ENCODE peak calls at places on chromosome 6, in nine cellular contexts. H is sigmoid colon, W is A549, B is esophagus muscularis mucosa, I is H1, M is ovary, F is suprapubic skin, Q is K562, S is stomach. J is an unnamed sample.

GRCh38 chr6:149473080-149474052 is 11.4 kb downstream of the ZC3H12D start:
- DNase-seq in H (no peak), W (peak), B (no peak), I (no peak), M (no peak), F (no peak), Q (no peak), S (peak), J (no peak)

GRCh38 chr6:44001318-44001868 is 125.9 kb downstream of the MRPL14 start:
- DNase-seq in H (no peak), W (peak), B (no peak), I (peak), M (no peak), F (peak), Q (peak), S (no peak), J (no peak)

GRCh38 chr6:169723200-169723909 is 945 bp downstream of the PHF10 start:
- DNase-seq in H (peak), W (peak), B (peak), I (no peak), M (peak), F (peak), Q (peak), S (peak), J (peak)

GRCh38 chr6:3306848-3307247 is 48.1 kb downstream of the PSMG4 start:
- DNase-seq in H (peak), W (no peak), B (no peak), I (no peak), M (no peak), F (no peak), Q (no peak), S (no peak), J (no peak)

GRCh38 chr6:2734517-2735076 is 16.1 kb downstream of the MYLK4 start:
- DNase-seq in H (no peak), W (no peak), B (no peak), I (no peak), M (no peak), F (no peak), Q (no peak), S (no peak), J (no peak)

GRCh38 chr6:56022678-56023077 is 147.3 kb upstream of the BMP5 start:
- DNase-seq in H (no peak), W (no peak), B (no peak), I (no peak), M (no peak), F (no peak), Q (no peak), S (no peak), J (no peak)

GRCh38 chr6:162178666-162179065 is 548.9 kb downstream of the PRKN start:
- DNase-seq in H (no peak), W (no peak), B (no peak), I (no peak), M (no peak), F (no peak), Q (no peak), S (no peak), J (no peak)

GRCh38 chr6:25050356-25050755 is 114.6 kb upstream of the RIPOR2 start:
- DNase-seq in H (no peak), W (no peak), B (no peak), I (no peak), M (no peak), F (no peak), Q (no peak), S (no peak), J (no peak)

GRCh38 chr6:90294989-90295853 is 1.4 kb downstream of the BACH2 start:
- DNase-seq in H (peak), W (peak), B (no peak), I (no peak), M (peak), F (peak), Q (peak), S (peak), J (no peak)

GRCh38 chr6:52227495-52227894 is 16.8 kb downstream of the IL17F start:
- DNase-seq in H (no peak), W (no peak), B (no peak), I (no peak), M (no peak), F (no peak), Q (no peak), S (no peak), J (no peak)

GRCh38 chr6:111591901-111592461 is 13.7 kb downstream of the TRAF3IP2 start:
- DNase-seq in H (no peak), W (no peak), B (no peak), I (no peak), M (no peak), F (no peak), Q (no peak), S (no peak), J (no peak)

DNA sequence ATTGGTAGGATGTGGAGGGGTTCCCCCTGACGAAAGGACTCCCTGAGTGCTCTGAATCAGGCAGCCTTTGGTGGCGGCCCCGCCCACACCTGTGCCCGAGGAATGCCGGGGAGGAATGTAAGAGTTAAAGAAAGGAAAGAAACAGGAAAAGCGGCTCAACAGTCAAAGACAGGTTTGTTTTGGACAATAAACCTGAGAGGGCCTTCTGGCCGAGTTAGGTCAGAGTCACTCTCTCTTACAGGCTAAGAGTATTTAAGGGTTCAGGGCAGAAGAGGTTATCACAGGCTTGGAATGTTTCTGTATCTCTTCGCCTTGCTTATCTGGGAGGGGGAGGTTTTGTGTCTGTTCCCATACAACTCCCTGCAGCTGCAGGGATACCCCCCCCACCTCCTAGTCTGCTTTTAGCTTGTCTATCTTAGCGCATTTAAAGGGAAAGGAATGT is 32.9 kb downstream of the DYNLT1 start:
- DNase-seq in H (no peak), W (no peak), B (no peak), I (peak), M (no peak), F (no peak), Q (no peak), S (peak), J (no peak)
- H3K4me3 ChIP-seq in H (no peak), W (no peak), B (no peak), I (peak), M (no peak), F (no peak), Q (no peak), S (no peak), J (no peak)

GRCh38 chr6:142374090-142374783 is 72.4 kb downstream of the ADGRG6 start:
- DNase-seq in H (no peak), W (no peak), B (no peak), I (no peak), M (no peak), F (no peak), Q (no peak), S (no peak), J (no peak)
- TF ChIP-seq EP300 in H (no peak), W (no peak), B (no peak), I (no peak), M (no peak), F (no peak), Q (no peak), S (no peak), J (no peak)

GRCh38 chr6:14730654-14731053 is 515.2 kb upstream of the JARID2 start:
- DNase-seq in H (no peak), W (no peak), B (no peak), I (no peak), M (no peak), F (no peak), Q (no peak), S (no peak), J (no peak)
- H3K4me3 ChIP-seq in H (no peak), W (no peak), B (no peak), I (no peak), M (no peak), F (no peak), Q (no peak), S (no peak), J (no peak)

DNA sequence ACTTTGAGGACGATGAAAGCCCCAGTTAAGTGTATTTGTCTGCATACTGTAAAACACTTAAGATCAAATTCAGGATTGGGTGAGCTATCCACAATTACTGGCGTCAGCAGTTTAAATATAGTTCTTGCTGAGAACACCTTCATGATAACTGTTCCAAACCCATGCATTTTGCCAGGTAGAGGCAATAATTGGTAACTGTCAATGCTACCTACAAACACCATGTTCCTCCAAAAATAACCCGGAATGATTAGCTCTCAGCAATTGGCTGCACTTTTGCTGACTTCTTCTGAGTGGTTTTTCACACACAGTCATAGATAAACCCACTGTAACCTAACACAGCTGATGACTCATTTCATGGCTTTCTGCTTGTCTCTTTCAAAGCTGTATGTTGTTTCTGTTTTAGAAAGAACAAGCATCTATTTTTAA is 1358.6 kb upstream of the GJE1 start:
- DNase-seq in H (no peak), W (no peak), B (no peak), I (no peak), M (no peak), F (no peak), Q (no peak), S (no peak), J (no peak)
- TF ChIP-seq EP300 in H (no peak), W (no peak), B (no peak), I (no peak), M (no peak), F (no peak), Q (no peak), S (no peak), J (no peak)

J was measured in tibial nerve.